ENCODE peak calls at places on chromosome 15, in eight cellular contexts. A, O, I, M, K, C, E and Y are unnamed samples.

GRCh38 chr15:38696120-38696727 is 131.6 kb upstream of the RASGRP1 start:
- DNase-seq in M (no peak), C (no peak), I (no peak), K (no peak), O (peak), E (no peak), A (no peak), Y (no peak)

GRCh38 chr15:61518191-61518950 is 289.3 kb upstream of the RORA start:
- DNase-seq in M (no peak), E (no peak), I (no peak), C (peak), A (no peak), O (peak), K (no peak), Y (no peak)

GRCh38 chr15:58584789-58585461 is 153.1 kb downstream of the LIPC start:
- DNase-seq in K (peak), M (no peak), C (no peak), E (no peak), I (no peak), A (no peak), O (no peak), Y (no peak)

GRCh38 chr15:69340243-69340991 is 41.7 kb downstream of the PAQR5 start:
- DNase-seq in E (no peak), M (no peak), I (no peak), C (no peak), K (no peak), O (no peak), A (no peak), Y (no peak)

GRCh38 chr15:89115547-89115946 is 27.3 kb downstream of the ABHD2 start:
- DNase-seq in A (no peak), E (no peak), M (no peak), O (peak), I (no peak), K (no peak), C (no peak), Y (no peak)

GRCh38 chr15:77032647-77033416 is 37.9 kb downstream of the PSTPIP1 start:
- DNase-seq in M (peak), E (no peak), O (no peak), C (no peak), A (no peak), I (peak), K (no peak), Y (no peak)

GRCh38 chr15:69093127-69093526 is 67.3 kb upstream of the GLCE start:
- DNase-seq in I (no peak), K (peak), M (no peak), A (no peak), E (no peak), C (no peak), O (peak), Y (no peak)

GRCh38 chr15:89018235-89018634 is 70.0 kb upstream of the ABHD2 start:
- DNase-seq in C (no peak), K (no peak), E (peak), I (no peak), O (peak), A (peak), M (peak), Y (no peak)

GRCh38 chr15:85394552-85395333 is 14.3 kb downstream of the AKAP13 start:
- DNase-seq in A (no peak), O (no peak), I (no peak), K (no peak), E (no peak), C (no peak), M (no peak), Y (no peak)

GRCh38 chr15:98805434-98806274 is 157.3 kb downstream of the IGF1R start:
- DNase-seq in I (no peak), A (no peak), K (no peak), O (peak), M (no peak), E (no peak), C (no peak), Y (no peak)

GRCh38 chr15:27244047-27244446 is 273.1 kb downstream of the GABRG3 start:
- DNase-seq in E (no peak), O (no peak), M (no peak), K (no peak), A (no peak), I (no peak), C (no peak), Y (no peak)

GRCh38 chr15:58475573-58476524 is 44.1 kb downstream of the LIPC start:
- DNase-seq in K (no peak), O (peak), C (no peak), M (no peak), E (no peak), I (no peak), A (no peak), Y (no peak)

GRCh38 chr15:92715753-92716152 is 60.2 kb upstream of the FAM174B start:
- DNase-seq in C (no peak), M (no peak), I (no peak), O (peak), A (no peak), E (no peak), K (no peak), Y (no peak)

DNA sequence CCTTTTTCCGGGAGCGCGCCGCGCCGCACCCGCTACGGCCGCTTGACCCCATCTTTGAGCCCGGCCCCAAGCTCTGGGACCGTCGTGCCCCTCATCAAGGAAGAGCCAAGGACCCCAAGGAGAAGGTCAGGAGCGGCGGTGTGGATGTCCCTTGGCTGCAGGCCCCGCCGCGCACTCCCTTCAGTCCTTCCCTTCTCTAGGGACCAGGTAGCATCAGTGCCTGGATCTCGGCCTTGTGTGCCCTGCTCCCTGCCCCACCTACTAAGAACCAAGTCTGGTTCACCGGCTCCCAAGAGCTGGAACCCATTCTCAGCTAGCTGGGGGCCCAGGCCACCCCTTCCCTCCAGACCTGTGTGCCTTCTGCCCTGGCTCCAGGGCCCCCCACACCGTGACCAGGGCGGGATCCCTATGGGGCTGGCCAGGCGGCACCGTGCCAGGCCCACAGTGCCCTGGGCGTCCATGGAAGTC is 69.3 kb upstream of the CGNL1 start:
- DNase-seq in I (no peak), A (peak), O (no peak), M (no peak), K (no peak), E (peak), C (peak), Y (no peak)
- TF ChIP-seq CTCF in I (peak), A (no peak), O (no peak), M (no peak), K (no peak), E (no peak), C (peak), Y (peak)

GRCh38 chr15:73686781-73687256 is 2.6 kb downstream of the CD276 start:
- DNase-seq in A (peak), O (peak), M (no peak), C (peak), I (peak), E (no peak), K (peak), Y (no peak)
- TF ChIP-seq CTCF in A (no peak), O (no peak), M (no peak), C (no peak), I (no peak), E (no peak), K (no peak), Y (no peak)

DNA sequence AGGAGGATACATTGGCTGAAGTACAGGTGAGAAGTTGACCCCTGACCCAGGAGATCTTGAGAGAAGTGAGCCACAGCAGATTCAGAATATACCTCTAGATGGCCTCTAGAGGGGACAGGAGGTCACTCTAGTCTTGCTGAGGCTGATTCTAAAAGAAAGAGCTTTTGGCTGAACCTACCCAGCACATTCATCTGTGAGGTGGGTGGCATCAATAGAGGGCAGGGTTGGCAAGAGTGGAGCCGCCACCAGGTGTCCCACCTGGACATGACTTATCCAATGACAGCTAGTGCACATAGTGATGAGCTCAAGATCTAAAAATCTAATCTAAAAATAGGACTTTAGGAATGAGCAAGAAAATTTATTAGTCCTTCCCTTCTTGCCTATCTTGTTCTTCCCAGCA is 51.6 kb downstream of the CYP19A1 start:
- DNase-seq in A (no peak), E (no peak), M (no peak), O (no peak), C (no peak), K (no peak), I (no peak), Y (no peak)
- TF ChIP-seq CTCF in A (peak), E (no peak), M (no peak), O (peak), C (no peak), K (peak), I (no peak), Y (no peak)

DNA sequence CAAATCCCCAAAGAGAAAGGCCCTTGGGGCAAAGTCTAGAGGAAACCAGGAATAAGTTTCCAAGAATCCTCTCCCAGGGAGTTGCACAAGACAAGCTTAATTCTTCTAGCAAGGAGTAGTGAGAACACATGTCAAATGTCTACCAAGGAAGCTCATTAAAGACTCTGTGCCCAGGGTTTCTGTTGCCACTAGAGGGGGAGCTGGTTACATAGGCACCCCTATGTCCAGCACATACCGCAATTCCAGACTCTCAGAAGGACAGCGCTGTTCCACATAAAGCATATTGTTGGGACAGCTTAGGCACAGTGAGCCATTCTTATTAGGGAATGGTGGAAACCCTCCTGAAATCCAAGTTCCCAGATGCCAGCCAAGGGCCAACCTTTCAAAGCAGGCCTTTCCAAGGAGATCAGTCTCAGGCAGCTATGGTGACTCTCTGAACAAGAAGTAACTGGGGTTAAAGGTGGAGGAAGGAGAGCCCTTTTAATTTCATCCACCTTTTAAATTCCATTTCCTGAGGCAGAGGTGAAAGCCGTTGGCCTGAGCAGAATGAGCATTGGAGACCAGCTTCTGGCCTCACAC is 194.1 kb downstream of the UACA start:
- DNase-seq in I (no peak), E (no peak), O (peak), C (peak), K (peak), M (no peak), A (peak), Y (no peak)
- TF ChIP-seq CTCF in I (peak), E (peak), O (peak), C (peak), K (peak), M (peak), A (peak), Y (peak)